ENCODE peak calls at places on chromosomes 7 and 10, in six cellular contexts. W is body of pancreas, P is astrocyte, N is endodermal cell, A is psoas muscle, Y is sigmoid colon. G is an unnamed sample.

GRCh38 chr10:113544392-113544791 is 8.5 kb upstream of the HABP2 start:
- DNase-seq in W (no peak), A (no peak), N (no peak), Y (no peak), P (no peak), G (no peak)

GRCh38 chr7:121697731-121698396 is 175.1 kb upstream of the PTPRZ1 start:
- DNase-seq in N (no peak), P (no peak), W (no peak), A (no peak), Y (no peak), G (no peak)

GRCh38 chr7:108413782-108414492 is 42.3 kb downstream of the NRCAM start:
- DNase-seq in P (peak; percentile 50), N (peak; percentile 70), W (no peak), A (no peak), Y (no peak), G (peak; percentile 86)

GRCh38 chr10:89745903-89746302 is 44.5 kb downstream of the KIF20B start:
- DNase-seq in N (no peak), A (no peak), W (no peak), P (no peak), Y (no peak), G (no peak)

GRCh38 chr7:16417958-16418357 is 3.4 kb downstream of the CRPPA start:
- DNase-seq in A (no peak), P (no peak), Y (no peak), N (no peak), W (peak; percentile 13), G (peak; percentile 55)

GRCh38 chr7:105830405-105831218 is 45.8 kb downstream of the ATXN7L1 start:
- DNase-seq in A (no peak), W (no peak), Y (no peak), N (no peak), P (peak; percentile 98), G (peak; percentile 33)

GRCh38 chr7:492714-493065 is 27.0 kb downstream of the PDGFA start:
- DNase-seq in Y (peak; percentile 58), W (peak; percentile 24), P (no peak), N (no peak), A (peak; percentile 5), G (no peak)

GRCh38 chr7:139745330-139746143 is 32.3 kb downstream of the HIPK2 start:
- DNase-seq in W (no peak), A (no peak), Y (no peak), P (no peak), N (no peak), G (no peak)

GRCh38 chr10:69802424-69803161 is 887 bp downstream of the COL13A1 start:
- DNase-seq in W (peak; percentile 21), N (peak; percentile 81), A (peak; percentile 45), P (peak; percentile 55), Y (no peak), G (peak; percentile 19)

GRCh38 chr10:12484945-12485805 is 135.8 kb downstream of the CAMK1D start:
- DNase-seq in Y (no peak), N (peak; percentile 86), P (no peak), W (peak; percentile 76), A (no peak), G (no peak)

GRCh38 chr10:5540886-5541285 is 16.1 kb downstream of the CALML3 start:
- DNase-seq in A (no peak), N (peak; percentile 10), Y (peak; percentile 22), P (no peak), W (no peak), G (no peak)

GRCh38 chr10:42691361-42692120 is 53.2 kb upstream of the ZNF33B start:
- DNase-seq in P (no peak), N (no peak), W (no peak), A (no peak), Y (no peak), G (no peak)

GRCh38 chr7:48089415-48089975 is 430 bp downstream of the UPP1 start:
- DNase-seq in P (no peak), N (peak; percentile 95), Y (peak; percentile 85), W (peak; percentile 71), A (peak; percentile 56), G (no peak)

GRCh38 chr7:112873831-112874553 is 83.8 kb upstream of the TMEM168 start:
- DNase-seq in A (no peak), P (peak; percentile 80), W (no peak), Y (no peak), N (no peak), G (no peak)

GRCh38 chr7:114026486-114027089 is 107.8 kb upstream of the PPP1R3A start:
- DNase-seq in N (no peak), A (no peak), P (peak; percentile 29), Y (no peak), W (no peak), G (peak; percentile 91)

GRCh38 chr7:31204066-31204465 is 136.5 kb downstream of the NEUROD6 start:
- DNase-seq in W (no peak), N (no peak), Y (no peak), A (no peak), P (no peak), G (no peak)

GRCh38 chr7:52689912-52690311 is 345.5 kb upstream of the POM121L12 start:
- DNase-seq in W (no peak), N (no peak), P (peak; percentile 6), Y (no peak), A (no peak), G (no peak)

GRCh38 chr7:6618621-6619020 is 3.2 kb downstream of the ZNF853 start:
- DNase-seq in A (no peak), Y (no peak), W (no peak), N (no peak), P (peak; percentile 20), G (no peak)

GRCh38 chr7:135690566-135690965 is 28.3 kb downstream of the STMP1 start:
- DNase-seq in Y (no peak), W (no peak), A (no peak), N (no peak), P (peak; percentile 84), G (peak; percentile 54)

GRCh38 chr7:17075601-17076000 is 193.8 kb upstream of the AGR3 start:
- DNase-seq in P (no peak), W (no peak), A (no peak), N (no peak), Y (no peak), G (no peak)

GRCh38 chr10:32957341-32958084 is 517 bp downstream of the ITGB1 start:
- DNase-seq in A (peak; percentile 68), W (peak; percentile 73), Y (peak; percentile 77), P (no peak), N (peak; percentile 88), G (peak; percentile 50)

GRCh38 chr7:50657341-50657873 is 92.2 kb upstream of the DDC start:
- DNase-seq in N (peak; percentile 18), Y (peak; percentile 95), A (peak; percentile 87), P (no peak), W (peak; percentile 44), G (no peak)

GRCh38 chr7:118572604-118573003 is 348.1 kb downstream of the ANKRD7 start:
- DNase-seq in P (no peak), W (no peak), Y (no peak), N (no peak), A (no peak), G (no peak)

DNA sequence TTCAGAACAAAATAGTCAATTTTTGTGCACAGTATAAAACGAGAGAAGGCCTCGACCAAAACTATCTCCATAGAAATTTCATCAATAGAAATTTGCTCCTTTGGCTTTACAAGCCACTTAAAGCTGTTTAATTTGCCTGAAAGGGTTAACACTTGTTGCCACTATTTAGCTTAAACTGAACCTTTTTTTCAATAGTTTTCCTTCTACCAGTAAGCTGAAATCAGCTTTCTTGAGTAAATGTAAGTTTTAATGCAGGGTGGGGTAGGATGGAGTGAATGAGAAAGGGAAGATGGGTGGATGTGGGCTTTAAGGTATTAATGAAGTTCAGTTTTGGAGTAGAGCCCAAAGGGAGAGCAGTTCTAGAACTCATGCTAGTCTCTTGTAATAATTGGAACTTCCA is 39.5 kb downstream of the ARL4A start:
- DNase-seq in Y (no peak), W (no peak), N (no peak), A (no peak), P (no peak), G (no peak)
- H3K27ac ChIP-seq in Y (no peak overlapping the region), W (no peak overlapping the region), N (no peak overlapping the region), A (peak overlapping the region; percentile 54), P (no peak overlapping the region), G (no peak overlapping the region)

GRCh38 chr7:102321351-102322201 is 34.7 kb downstream of the SPDYE6 start:
- DNase-seq in W (no peak), P (no peak), Y (no peak), N (peak; percentile 87), A (no peak), G (no peak)

GRCh38 chr7:102320181-102320580 is 33.5 kb downstream of the SH2B2 start:
- DNase-seq in A (no peak), W (no peak), N (no peak), P (no peak), Y (no peak), G (no peak)

GRCh38 chr7:102319671-102320070 is 33.0 kb downstream of the SH2B2 start:
- DNase-seq in Y (no peak), W (no peak), P (no peak), A (no peak), N (no peak), G (no peak)

GRCh38 chr7:102322202-102322715 is 34.0 kb downstream of the SPDYE6 start:
- DNase-seq in Y (no peak), W (no peak), N (peak; percentile 46), A (no peak), P (no peak), G (no peak)

GRCh38 chr7:102320601-102321350 is 34.1 kb downstream of the SH2B2 start:
- DNase-seq in W (no peak), P (no peak), N (no peak), Y (no peak), A (no peak), G (no peak)
- H3K4me3 ChIP-seq in W (no peak overlapping the region), P (no peak overlapping the region), N (no peak overlapping the region), Y (no peak overlapping the region), A (no peak overlapping the region), G (no peak overlapping the region)

GRCh38 chr7:5596896-5597246 is 173.2 kb upstream of the TNRC18 start:
- DNase-seq in W (no peak), A (no peak), N (no peak), Y (no peak), P (no peak), G (no peak)
- H3K27ac ChIP-seq in W (no peak overlapping the region), A (no peak overlapping the region), N (no peak overlapping the region), Y (peak overlapping the region; percentile 70), P (peak overlapping the region; percentile 73), G (no peak overlapping the region)

DNA sequence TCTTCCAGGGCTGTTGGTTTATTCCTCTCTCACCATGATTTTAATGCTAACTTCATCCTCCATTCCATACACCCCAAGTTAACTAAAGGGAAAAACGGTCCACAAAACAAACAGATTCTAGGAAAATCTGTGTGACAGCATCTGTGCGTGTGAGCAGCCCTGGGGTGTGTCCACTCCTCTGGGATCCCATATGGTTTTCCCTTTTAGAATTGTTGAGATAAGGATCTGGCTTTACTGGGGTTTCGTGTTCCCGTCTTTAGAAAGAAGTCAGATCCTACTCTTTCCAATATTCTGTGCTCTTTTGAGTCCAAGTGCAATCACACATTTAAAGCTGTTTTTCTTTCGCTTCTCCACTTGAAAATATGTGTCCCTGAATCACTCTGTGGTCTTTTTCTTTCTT is 257.1 kb downstream of the KLF6 start:
- DNase-seq in N (no peak), P (no peak), A (no peak), Y (no peak), W (no peak), G (no peak)
- H3K4me3 ChIP-seq in N (no peak overlapping the region), P (no peak overlapping the region), A (no peak overlapping the region), Y (no peak overlapping the region), W (no peak overlapping the region), G (no peak overlapping the region)